ENCODE peak calls at places on chromosome 1, in ten cellular contexts. Y is HuH-7; F is CD8-positive, alpha-beta T cell; G is left lung; M is EL; P is mesenteric fat pad; B is immature natural killer cell; O is psoas muscle; R is stimulated activated CD8-positive, alpha-beta memory T cell treated with anti-CD3 and anti-CD28 coated beads, Interleukin-2, amount 100 ng/mL, for 48 hours; X is C1 segment of cervical spinal cord. E is an unnamed sample.

GRCh38 chr1:27602510-27603319 is 1.2 kb downstream of the AHDC1 start:
- DNase-seq in Y (peak), F (peak), G (peak), M (no peak), P (no peak), B (peak), O (peak), R (no peak), X (no peak), E (no peak)

GRCh38 chr1:229059671-229060079 is 211.2 kb upstream of the RAB4A start:
- DNase-seq in Y (no peak), F (no peak), G (no peak), M (peak), P (no peak), B (no peak), O (peak), R (no peak), X (no peak), E (no peak)

GRCh38 chr1:35661474-35661795 is 20.1 kb upstream of the PSMB2 start:
- DNase-seq in Y (no peak), F (no peak), G (no peak), M (no peak), P (no peak), B (no peak), O (no peak), R (no peak), X (no peak), E (no peak)

GRCh38 chr1:163747261-163747660 is 425.5 kb downstream of the NUF2 start:
- DNase-seq in Y (no peak), F (no peak), G (no peak), M (peak), P (no peak), B (no peak), O (no peak), R (no peak), X (no peak), E (no peak)

GRCh38 chr1:22709891-22710687 is 550 bp upstream of the EPHB2 start:
- DNase-seq in Y (peak), F (no peak), G (no peak), M (peak), P (no peak), B (no peak), O (peak), R (no peak), X (peak), E (no peak)

GRCh38 chr1:33348676-33349080 is 27.8 kb upstream of the A3GALT2 start:
- DNase-seq in Y (no peak), F (no peak), G (no peak), M (peak), P (no peak), B (peak), O (peak), R (peak), X (no peak), E (no peak)

GRCh38 chr1:70486676-70487470 is 75.8 kb downstream of the CTH start:
- DNase-seq in Y (no peak), F (no peak), G (no peak), M (peak), P (no peak), B (no peak), O (peak), R (no peak), X (no peak), E (no peak)

GRCh38 chr1:152442765-152443164 is 28.7 kb upstream of the CRNN start:
- DNase-seq in Y (no peak), F (no peak), G (no peak), M (peak), P (no peak), B (no peak), O (no peak), R (no peak), X (no peak), E (no peak)

GRCh38 chr1:20552728-20553571 is 577 bp downstream of the FAM43B start:
- DNase-seq in Y (no peak), F (no peak), G (no peak), M (peak), P (no peak), B (no peak), O (peak), R (no peak), X (no peak), E (no peak)

GRCh38 chr1:227890451-227891222 is 57.1 kb downstream of the WNT9A start:
- DNase-seq in Y (no peak), F (peak), G (peak), M (no peak), P (peak), B (no peak), O (no peak), R (no peak), X (no peak), E (no peak)

GRCh38 chr1:174023438-174023837 is 1.3 kb upstream of the RC3H1 start:
- DNase-seq in Y (no peak), F (no peak), G (no peak), M (no peak), P (no peak), B (no peak), O (no peak), R (no peak), X (no peak), E (no peak)

GRCh38 chr1:75136158-75136815 is 2.1 kb downstream of the LHX8 start:
- DNase-seq in Y (no peak), F (no peak), G (peak), M (no peak), P (no peak), B (no peak), O (no peak), R (no peak), X (no peak), E (no peak)

GRCh38 chr1:150841626-150842025 is 33.6 kb upstream of the CTSK start:
- DNase-seq in Y (no peak), F (no peak), G (no peak), M (no peak), P (no peak), B (no peak), O (no peak), R (no peak), X (no peak), E (no peak)

GRCh38 chr1:212667223-212668139 is 32.2 kb downstream of the BATF3 start:
- DNase-seq in Y (no peak), F (no peak), G (no peak), M (peak), P (peak), B (peak), O (peak), R (no peak), X (no peak), E (no peak)

GRCh38 chr1:116820362-116820761 is 66.1 kb downstream of the CD2 start:
- DNase-seq in Y (no peak), F (no peak), G (no peak), M (peak), P (no peak), B (no peak), O (peak), R (no peak), X (no peak), E (no peak)

GRCh38 chr1:58769809-58770345 is 14.0 kb downstream of the JUN start:
- DNase-seq in Y (no peak), F (no peak), G (no peak), M (no peak), P (no peak), B (no peak), O (no peak), R (no peak), X (no peak), E (no peak)

GRCh38 chr1:179774033-179774432 is 30.9 kb downstream of the FAM163A start:
- DNase-seq in Y (no peak), F (no peak), G (no peak), M (no peak), P (no peak), B (no peak), O (no peak), R (no peak), X (no peak), E (no peak)

GRCh38 chr1:19468397-19468956 is 16.9 kb downstream of the CAPZB start:
- DNase-seq in Y (peak), F (peak), G (peak), M (no peak), P (no peak), B (no peak), O (no peak), R (no peak), X (no peak), E (no peak)

GRCh38 chr1:5983361-5984103 is 8.7 kb downstream of the NPHP4 start:
- DNase-seq in Y (no peak), F (no peak), G (no peak), M (peak), P (no peak), B (no peak), O (no peak), R (no peak), X (no peak), E (no peak)

GRCh38 chr1:29282924-29283803 is 46.8 kb downstream of the PTPRU start:
- DNase-seq in Y (peak), F (no peak), G (no peak), M (peak), P (peak), B (no peak), O (peak), R (no peak), X (no peak), E (no peak)

GRCh38 chr1:184617433-184618029 is 137.1 kb downstream of the EDEM3 start:
- DNase-seq in Y (no peak), F (no peak), G (no peak), M (no peak), P (no peak), B (no peak), O (no peak), R (no peak), X (no peak), E (no peak)

GRCh38 chr1:95572962-95573361 is 339.0 kb downstream of the RWDD3 start:
- DNase-seq in Y (no peak), F (no peak), G (no peak), M (no peak), P (no peak), B (no peak), O (no peak), R (no peak), X (no peak), E (no peak)

GRCh38 chr1:234549447-234550021 is 60.4 kb downstream of the IRF2BP2 start:
- DNase-seq in Y (no peak), F (no peak), G (no peak), M (no peak), P (no peak), B (no peak), O (no peak), R (no peak), X (no peak), E (no peak)

GRCh38 chr1:100703052-100703451 is 16.5 kb upstream of the VCAM1 start:
- DNase-seq in Y (no peak), F (no peak), G (no peak), M (no peak), P (no peak), B (no peak), O (no peak), R (no peak), X (no peak), E (no peak)

GRCh38 chr1:153567621-153568366 is 2.1 kb upstream of the S100A2 start:
- DNase-seq in Y (no peak), F (no peak), G (no peak), M (no peak), P (peak), B (peak), O (no peak), R (no peak), X (no peak), E (peak)

GRCh38 chr1:30745834-30746208 is 11.8 kb downstream of the LAPTM5 start:
- DNase-seq in Y (no peak), F (no peak), G (no peak), M (no peak), P (no peak), B (peak), O (no peak), R (no peak), X (no peak), E (no peak)

GRCh38 chr1:175148068-175148467 is 44.5 kb downstream of the KIAA0040 start:
- DNase-seq in Y (no peak), F (no peak), G (no peak), M (no peak), P (no peak), B (no peak), O (no peak), R (no peak), X (no peak), E (no peak)

GRCh38 chr1:156663178-156663577 is 14.0 kb downstream of the NES start:
- DNase-seq in Y (no peak), F (no peak), G (peak), M (peak), P (no peak), B (no peak), O (peak), R (no peak), X (peak), E (no peak)

GRCh38 chr1:111506561-111506960 is 3.1 kb upstream of the ADORA3 start:
- DNase-seq in Y (no peak), F (no peak), G (no peak), M (no peak), P (no peak), B (no peak), O (no peak), R (no peak), X (no peak), E (no peak)

GRCh38 chr1:232987741-232988140 is 37.3 kb downstream of the NTPCR start:
- DNase-seq in Y (no peak), F (no peak), G (no peak), M (no peak), P (peak), B (no peak), O (no peak), R (no peak), X (no peak), E (no peak)

GRCh38 chr1:98919211-98919610 is 85.5 kb downstream of the PLPPR5 start:
- DNase-seq in Y (no peak), F (no peak), G (no peak), M (no peak), P (no peak), B (no peak), O (no peak), R (no peak), X (no peak), E (no peak)

GRCh38 chr1:107357381-107357780 is 216.5 kb downstream of the NTNG1 start:
- DNase-seq in Y (no peak), F (no peak), G (no peak), M (no peak), P (no peak), B (no peak), O (no peak), R (no peak), X (no peak), E (no peak)

GRCh38 chr1:8351693-8352470 is 34.0 kb downstream of the SLC45A1 start:
- DNase-seq in Y (peak), F (no peak), G (no peak), M (peak), P (no peak), B (no peak), O (no peak), R (peak), X (no peak), E (peak)

GRCh38 chr1:248622491-248623106 is 12.3 kb downstream of the OR2T11 start:
- DNase-seq in Y (peak), F (no peak), G (no peak), M (peak), P (no peak), B (peak), O (no peak), R (no peak), X (no peak), E (no peak)

GRCh38 chr1:85322655-85323054 is 46.2 kb upstream of the BCL10 start:
- DNase-seq in Y (no peak), F (no peak), G (no peak), M (peak), P (no peak), B (no peak), O (no peak), R (no peak), X (no peak), E (no peak)

GRCh38 chr1:215599418-215599817 is 32.3 kb downstream of the KCTD3 start:
- DNase-seq in Y (no peak), F (no peak), G (no peak), M (peak), P (no peak), B (no peak), O (no peak), R (no peak), X (no peak), E (no peak)

GRCh38 chr1:1402081-1402900 is 3.2 kb upstream of the CCNL2 start:
- DNase-seq in Y (peak), F (peak), G (peak), M (peak), P (no peak), B (peak), O (peak), R (no peak), X (no peak), E (no peak)

GRCh38 chr1:76494807-76495206 is 372.5 kb upstream of the ST6GALNAC5 start:
- DNase-seq in Y (no peak), F (no peak), G (no peak), M (peak), P (no peak), B (no peak), O (no peak), R (no peak), X (no peak), E (no peak)

GRCh38 chr1:9472386-9473031 is 66.8 kb upstream of the SLC25A33 start:
- DNase-seq in Y (no peak), F (no peak), G (no peak), M (no peak), P (no peak), B (no peak), O (no peak), R (no peak), X (no peak), E (no peak)

E was measured in activated CD8-positive, alpha-beta memory T cell treated with anti-CD3 and anti-CD28 coated beads for 48 hours.